ENCODE peak calls at places on chromosomes 12 and 14, in ten cellular contexts. L is HCT116, U is PC-3, Y is stomach, E is lower lobe of right lung, T is IMR-90, W is Caco-2, K is tibial artery, M is adrenal gland, G is psoas muscle. V is an unnamed sample. For H3K36me3 and H3K27me3, the result is how much of the 10 kb centered on the place peaks cover.

GRCh38 chr14:24327303-24327702 is 7.6 kb downstream of the ADCY4 start:
- DNase-seq in L (no peak), U (no peak), Y (no peak), E (peak), T (no peak), W (no peak), K (no peak), M (no peak), G (no peak), V (no peak)

GRCh38 chr14:24481622-24482324 is 26.3 kb downstream of the CMA1 start:
- DNase-seq in L (peak), U (peak), Y (peak), E (peak), T (peak), W (peak), K (no peak), M (no peak), G (no peak), V (peak)

GRCh38 chr14:32932921-32933622 is 5.6 kb upstream of the NPAS3 start:
- DNase-seq in L (no peak), U (no peak), Y (no peak), E (no peak), T (no peak), W (no peak), K (peak), M (peak), G (peak), V (no peak)

GRCh38 chr12:106126441-106127288 is 12.1 kb downstream of the NUAK1 start:
- DNase-seq in L (no peak), U (peak), Y (no peak), E (no peak), T (peak), W (no peak), K (no peak), M (peak), G (no peak), V (peak)

GRCh38 chr12:121069206-121069605 is 30.2 kb upstream of the OASL start:
- DNase-seq in L (no peak), U (no peak), Y (no peak), E (no peak), T (no peak), W (no peak), K (no peak), M (no peak), G (no peak), V (no peak)

GRCh38 chr14:106842687-106843086 is 1316.3 kb downstream of the TMEM121 start:
- DNase-seq in L (no peak), U (peak), Y (peak), E (no peak), T (no peak), W (peak), K (no peak), M (no peak), G (no peak), V (no peak)

GRCh38 chr12:93001407-93001806 is 72.3 kb upstream of the EEA1 start:
- DNase-seq in L (no peak), U (no peak), Y (no peak), E (no peak), T (no peak), W (no peak), K (no peak), M (no peak), G (no peak), V (no peak)

GRCh38 chr14:102620413-102620812 is 28.0 kb downstream of the RCOR1 start:
- DNase-seq in L (no peak), U (no peak), Y (no peak), E (no peak), T (peak), W (no peak), K (no peak), M (no peak), G (no peak), V (no peak)

GRCh38 chr14:68510201-68510600 is 282.7 kb downstream of the ZFP36L1 start:
- DNase-seq in L (no peak), U (no peak), Y (no peak), E (no peak), T (peak), W (no peak), K (peak), M (no peak), G (peak), V (no peak)

GRCh38 chr12:52307836-52308806 is 13.1 kb downstream of the KRT83 start:
- DNase-seq in L (peak), U (peak), Y (peak), E (peak), T (peak), W (peak), K (peak), M (no peak), G (peak), V (no peak)

GRCh38 chr12:54217774-54218221 is 29.0 kb upstream of the SMUG1 start:
- DNase-seq in L (no peak), U (no peak), Y (peak), E (no peak), T (no peak), W (no peak), K (no peak), M (no peak), G (no peak), V (no peak)

GRCh38 chr14:68464716-68465115 is 328.2 kb downstream of the ZFP36L1 start:
- DNase-seq in L (peak), U (peak), Y (no peak), E (no peak), T (peak), W (no peak), K (no peak), M (no peak), G (no peak), V (peak)

GRCh38 chr14:106185837-106186233 is 659.5 kb downstream of the TMEM121 start:
- DNase-seq in L (no peak), U (no peak), Y (peak), E (no peak), T (no peak), W (no peak), K (no peak), M (no peak), G (no peak), V (no peak)

GRCh38 chr12:125183187-125184067 is 118.2 kb downstream of the AACS start:
- DNase-seq in L (peak), U (peak), Y (peak), E (peak), T (peak), W (peak), K (peak), M (peak), G (peak), V (peak)

GRCh38 chr14:75578099-75578785 is at the start of gene FLVCR2:
- DNase-seq in L (no peak), U (peak), Y (peak), E (peak), T (peak), W (peak), K (peak), M (peak), G (peak), V (peak)

GRCh38 chr12:93571360-93571853 is 1.1 kb upstream of the SOCS2 start:
- DNase-seq in L (peak), U (peak), Y (peak), E (peak), T (peak), W (peak), K (peak), M (peak), G (peak), V (peak)

GRCh38 chr14:38507299-38507698 is 251.4 kb upstream of the CLEC14A start:
- DNase-seq in L (no peak), U (no peak), Y (no peak), E (no peak), T (no peak), W (no peak), K (no peak), M (no peak), G (no peak), V (peak)

GRCh38 chr14:59852350-59852749 is 18.2 kb downstream of the RTN1 start:
- DNase-seq in L (no peak), U (peak), Y (no peak), E (no peak), T (no peak), W (no peak), K (no peak), M (no peak), G (no peak), V (no peak)

GRCh38 chr14:89576132-89576923 is 159.3 kb upstream of the FOXN3 start:
- DNase-seq in L (no peak), U (no peak), Y (no peak), E (no peak), T (peak), W (no peak), K (no peak), M (no peak), G (no peak), V (no peak)

GRCh38 chr12:109016978-109017377 is 3.9 kb downstream of the SVOP start:
- DNase-seq in L (no peak), U (no peak), Y (no peak), E (no peak), T (no peak), W (no peak), K (no peak), M (no peak), G (no peak), V (no peak)

GRCh38 chr12:4287325-4288290 is 14.0 kb downstream of the CCND2 start:
- DNase-seq in L (no peak), U (peak), Y (no peak), E (no peak), T (no peak), W (peak), K (no peak), M (peak), G (no peak), V (no peak)

GRCh38 chr12:32377344-32378000 is 21.9 kb upstream of the FGD4 start:
- DNase-seq in L (no peak), U (no peak), Y (no peak), E (no peak), T (no peak), W (no peak), K (no peak), M (no peak), G (no peak), V (no peak)

GRCh38 chr12:69900720-69901131 is 75.7 kb downstream of the MYRFL start:
- DNase-seq in L (peak), U (peak), Y (peak), E (peak), T (peak), W (peak), K (peak), M (peak), G (peak), V (peak)

GRCh38 chr12:49626836-49627235 is 3.5 kb downstream of the PRPF40B start:
- DNase-seq in L (no peak), U (no peak), Y (no peak), E (no peak), T (no peak), W (no peak), K (no peak), M (peak), G (no peak), V (no peak)

GRCh38 chr12:92123780-92124707 is 21.6 kb downstream of the BTG1 start:
- DNase-seq in L (no peak), U (no peak), Y (no peak), E (no peak), T (peak), W (no peak), K (no peak), M (no peak), G (no peak), V (no peak)

GRCh38 chr12:124837958-124838803 is 25.5 kb downstream of the SCARB1 start:
- DNase-seq in L (peak), U (peak), Y (peak), E (no peak), T (peak), W (no peak), K (peak), M (peak), G (peak), V (peak)

GRCh38 chr12:6279631-6280030 is 30.9 kb upstream of the PLEKHG6 start:
- DNase-seq in L (no peak), U (no peak), Y (no peak), E (peak), T (no peak), W (no peak), K (peak), M (no peak), G (no peak), V (peak)

GRCh38 chr12:51593539-51593938 is 2.5 kb downstream of the SCN8A start:
- DNase-seq in L (no peak), U (peak), Y (no peak), E (no peak), T (peak), W (peak), K (no peak), M (peak), G (no peak), V (peak)

GRCh38 chr12:120496353-120497340 is 734 bp downstream of the DYNLL1 start:
- DNase-seq in L (no peak), U (peak), Y (peak), E (peak), T (peak), W (no peak), K (peak), M (peak), G (peak), V (peak)

GRCh38 chr12:133129368-133130037 is 571 bp downstream of the ZNF891 start:
- DNase-seq in L (no peak), U (peak), Y (no peak), E (no peak), T (peak), W (no peak), K (no peak), M (no peak), G (no peak), V (no peak)

GRCh38 chr14:96245710-96246534 is 10.1 kb upstream of the BDKRB1 start:
- DNase-seq in L (no peak), U (no peak), Y (no peak), E (no peak), T (peak), W (no peak), K (no peak), M (no peak), G (no peak), V (no peak)

GRCh38 chr12:1544991-1545700 is 49.2 kb downstream of the FBXL14 start:
- DNase-seq in L (peak), U (peak), Y (no peak), E (no peak), T (peak), W (no peak), K (no peak), M (no peak), G (no peak), V (peak)

GRCh38 chr12:48770756-48771155 is 18.1 kb downstream of the ADCY6 start:
- DNase-seq in L (no peak), U (no peak), Y (no peak), E (no peak), T (no peak), W (no peak), K (no peak), M (no peak), G (no peak), V (no peak)

GRCh38 chr14:74508292-74508731 is 14.7 kb downstream of the ISCA2 start:
- DNase-seq in L (no peak), U (peak), Y (no peak), E (no peak), T (no peak), W (no peak), K (no peak), M (no peak), G (no peak), V (no peak)

GRCh38 chr12:49538740-49539403 is at the start of gene KCNH3:
- DNase-seq in L (peak), U (peak), Y (peak), E (peak), T (peak), W (peak), K (peak), M (peak), G (peak), V (peak)

DNA sequence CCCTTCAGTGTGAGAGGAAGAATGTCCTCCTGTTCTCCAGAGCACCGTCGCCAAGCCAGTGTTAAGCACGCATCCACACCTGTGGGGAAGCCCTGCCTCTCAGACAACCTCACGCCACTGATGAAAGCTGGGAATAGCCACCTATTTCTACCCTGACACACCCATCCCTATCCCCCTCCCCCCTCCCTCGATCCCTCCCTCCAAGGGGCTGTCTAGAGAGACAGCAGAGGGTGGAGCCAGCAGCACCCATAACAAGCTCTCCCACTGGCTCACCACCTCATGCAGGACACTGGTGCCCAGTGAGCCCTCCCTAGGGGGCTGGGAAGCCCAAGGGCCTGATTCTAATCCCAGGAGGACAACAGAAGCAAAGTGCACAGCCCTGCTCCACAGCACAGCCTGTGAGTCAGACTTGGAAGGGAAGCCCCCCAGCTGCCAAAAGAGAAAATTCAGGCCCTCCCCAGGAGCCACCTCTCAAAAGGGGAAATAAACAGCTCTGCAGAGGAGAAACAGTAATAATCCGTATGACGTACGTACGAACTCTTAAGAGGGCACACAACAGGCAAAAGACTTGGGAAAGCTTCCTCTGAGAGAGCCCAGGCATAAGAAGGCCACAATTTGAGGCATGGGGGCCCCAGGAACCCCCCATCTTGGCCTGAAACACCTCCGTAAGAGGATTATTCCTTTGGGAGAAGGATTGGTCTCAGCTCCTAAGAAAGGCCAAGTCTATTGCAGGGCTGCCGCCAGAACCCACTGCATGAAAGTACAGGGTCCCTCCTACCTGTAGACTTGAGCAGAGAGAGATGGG is 7.7 kb downstream of the PITPNM2 start:
- DNase-seq in L (peak), U (no peak), Y (no peak), E (peak), T (no peak), W (no peak), K (peak), M (no peak), G (no peak), V (peak)
- H3K4me3 ChIP-seq in L (no peak), U (no peak), Y (no peak), E (no peak), T (no peak), W (no peak), K (no peak), M (no peak), G (no peak), V (no peak)

GRCh38 chr12:45988259-45988658 is 2.1 kb downstream of the SCAF11 start:
- DNase-seq in L (no peak), U (peak), Y (no peak), E (no peak), T (peak), W (no peak), K (no peak), M (no peak), G (no peak), V (no peak)

GRCh38 chr12:45991289-45992249 is 1.2 kb upstream of the SCAF11 start:
- DNase-seq in L (peak), U (peak), Y (peak), E (peak), T (peak), W (peak), K (peak), M (peak), G (peak), V (peak)

GRCh38 chr12:45989277-45989856 is 1.0 kb downstream of the SCAF11 start:
- DNase-seq in L (peak), U (peak), Y (peak), E (no peak), T (peak), W (no peak), K (no peak), M (no peak), G (no peak), V (no peak)

GRCh38 chr12:45989857-45990467 is 412 bp downstream of the SCAF11 start:
- DNase-seq in L (peak), U (peak), Y (peak), E (peak), T (peak), W (peak), K (peak), M (peak), G (peak), V (peak)

DNA sequence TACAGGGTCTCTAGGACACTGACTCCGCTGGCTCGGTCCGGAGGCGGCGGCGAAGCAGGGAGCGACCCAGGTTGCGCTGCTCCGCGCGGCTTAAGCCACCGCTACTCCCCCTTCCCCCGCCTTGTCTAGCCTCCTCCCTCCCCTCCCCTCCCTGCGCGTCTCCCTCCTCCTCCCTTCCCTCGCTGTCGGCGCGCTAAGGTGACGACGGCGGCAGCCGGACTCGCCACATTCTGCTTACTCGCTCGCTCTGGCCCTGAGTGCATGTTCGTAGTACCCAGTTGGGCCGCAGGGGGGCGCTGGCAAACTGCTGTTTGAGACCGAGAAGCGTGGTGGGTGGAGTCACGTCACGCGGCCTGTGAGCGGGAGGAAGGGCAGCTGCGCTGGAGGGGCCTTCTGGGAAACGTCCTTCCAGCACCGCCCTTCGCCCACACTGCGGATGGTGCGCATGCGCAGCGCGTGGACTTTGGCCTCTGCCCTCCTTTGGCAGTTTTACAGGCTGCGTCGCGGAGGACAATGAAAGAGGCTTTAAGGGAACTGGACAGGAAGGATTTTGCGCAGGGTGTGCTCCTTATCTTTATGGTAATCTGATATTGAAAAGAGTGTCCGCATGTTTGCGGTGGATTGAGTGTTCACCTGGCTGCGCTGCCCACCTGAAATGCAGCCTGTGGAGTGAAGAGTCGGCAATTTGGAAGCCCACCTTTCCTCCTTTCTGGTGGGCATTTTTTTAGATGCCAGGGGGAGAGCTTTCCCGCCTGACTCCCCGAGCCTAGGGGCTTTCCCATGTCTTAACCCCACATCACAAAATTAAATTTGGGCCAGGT is at the start of gene SCAF11:
- DNase-seq in L (peak), U (peak), Y (peak), E (peak), T (peak), W (peak), K (peak), M (peak), G (peak), V (peak)
- H3K36me3 ChIP-seq in L (under half), U (under half), Y (under half), E (under half), T (under half), W (under half), K (under half), M (under half), G (under half), V (under half)

DNA sequence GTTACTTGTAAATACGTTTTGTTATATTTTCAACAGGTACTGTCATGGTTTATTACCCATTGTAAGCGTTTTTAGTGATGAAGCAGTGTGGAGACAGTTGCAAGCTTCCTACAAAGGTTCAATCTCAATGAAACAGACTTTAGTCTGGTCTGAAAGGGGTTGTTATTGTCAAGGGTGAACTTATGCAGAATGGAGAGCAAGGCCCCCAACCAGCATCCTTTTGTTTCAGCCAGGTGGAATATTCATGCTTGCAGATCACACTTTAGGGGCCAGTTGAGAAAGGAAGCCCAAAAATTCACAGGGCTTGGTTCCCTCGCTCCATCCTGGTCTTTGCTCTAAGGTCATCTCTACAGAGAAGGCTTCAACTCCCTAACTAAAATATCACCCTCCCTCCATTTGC is 103.7 kb downstream of the PRICKLE1 start:
- DNase-seq in L (no peak), U (no peak), Y (no peak), E (no peak), T (no peak), W (no peak), K (no peak), M (no peak), G (no peak), V (no peak)
- H3K27me3 ChIP-seq in L (under half), U (under half), Y (under half), E (under half), T (under half), W (under half), K (under half), M (under half), G (under half), V (under half)

DNA sequence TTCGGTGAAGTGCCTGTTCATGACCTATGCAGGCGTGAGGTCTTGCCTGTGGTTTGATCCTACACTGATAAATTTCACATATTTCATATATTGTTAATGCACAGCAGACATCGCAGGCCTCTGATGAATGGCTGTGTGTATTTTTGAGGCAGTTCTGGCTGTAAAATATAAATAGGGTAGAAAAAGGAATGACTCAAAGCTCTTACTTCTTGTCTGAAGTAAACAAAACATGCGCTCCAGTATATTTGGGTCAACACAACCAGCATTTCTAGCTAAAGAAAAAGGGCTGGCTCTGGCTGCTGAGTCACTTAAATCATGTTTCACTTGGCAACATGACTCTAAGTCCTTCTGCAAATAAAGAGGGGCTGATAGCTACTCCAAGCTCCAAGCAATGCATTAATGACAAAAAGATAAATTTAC is 54.1 kb upstream of the TMCC3 start:
- DNase-seq in L (no peak), U (peak), Y (peak), E (no peak), T (peak), W (no peak), K (no peak), M (peak), G (no peak), V (peak)
- H3K4me3 ChIP-seq in L (no peak), U (no peak), Y (no peak), E (no peak), T (no peak), W (no peak), K (no peak), M (no peak), G (no peak), V (no peak)